ENCODE peak calls at places on chromosomes 3 and 15, in nine cellular contexts. P is CD4-positive, alpha-beta T cell; S is stomach; L is psoas muscle; X is upper lobe of right lung; E is mammary epithelial cell; B is BJ; F is cardiac fibroblast; I is upper lobe of left lung. V is an unnamed sample.

GRCh38 chr3:193788189-193788946 is 195.4 kb downstream of the OPA1 start:
- DNase-seq in P (no peak), S (peak; percentile 65), L (peak; percentile 75), X (no peak), E (no peak), B (no peak), F (peak; percentile 77), I (peak; percentile 70), V (peak; percentile 58)

GRCh38 chr3:196246612-196247308 is 30.4 kb downstream of the SLC51A start:
- DNase-seq in P (no peak), S (no peak), L (no peak), X (no peak), E (peak; percentile 92), B (peak; percentile 43), F (no peak), I (no peak), V (no peak)

GRCh38 chr3:175728566-175728965 is 869.4 kb downstream of the NAALADL2 start:
- DNase-seq in P (no peak), S (no peak), L (no peak), X (no peak), E (no peak), B (no peak), F (no peak), I (no peak), V (no peak)

GRCh38 chr3:46845860-46846623 is 17.2 kb downstream of the MYL3 start:
- DNase-seq in P (peak; percentile 65), S (peak; percentile 70), L (peak; percentile 84), X (peak; percentile 92), E (peak; percentile 18), B (peak; percentile 18), F (peak; percentile 69), I (peak; percentile 87), V (no peak)

GRCh38 chr15:95259513-95259912 is 1028.2 kb downstream of the MCTP2 start:
- DNase-seq in P (peak; percentile 23), S (peak; percentile 75), L (peak; percentile 57), X (no peak), E (peak; percentile 58), B (no peak), F (peak; percentile 90), I (peak; percentile 38), V (peak; percentile 64)

GRCh38 chr15:67135494-67135893 is 70.1 kb downstream of the SMAD3 start:
- DNase-seq in P (no peak), S (no peak), L (no peak), X (no peak), E (no peak), B (no peak), F (peak; percentile 56), I (peak; percentile 20), V (no peak)

GRCh38 chr15:57922780-57923179 is 142.7 kb downstream of the ALDH1A2 start:
- DNase-seq in P (no peak), S (peak; percentile 90), L (peak; percentile 56), X (peak; percentile 89), E (peak; percentile 45), B (no peak), F (peak; percentile 57), I (peak; percentile 91), V (no peak)

GRCh38 chr15:32919749-32920414 is 202.1 kb downstream of the GREM1 start:
- DNase-seq in P (no peak), S (no peak), L (no peak), X (no peak), E (no peak), B (peak; percentile 63), F (peak; percentile 94), I (no peak), V (no peak)

GRCh38 chr3:110246796-110247369 is 824.7 kb upstream of the NECTIN3 start:
- DNase-seq in P (no peak), S (no peak), L (no peak), X (no peak), E (no peak), B (no peak), F (no peak), I (no peak), V (no peak)

GRCh38 chr3:7282988-7283387 is 422.1 kb downstream of the GRM7 start:
- DNase-seq in P (no peak), S (no peak), L (no peak), X (no peak), E (no peak), B (no peak), F (no peak), I (no peak), V (no peak)

GRCh38 chr15:86235667-86236066 is 156.0 kb downstream of the AGBL1 start:
- DNase-seq in P (no peak), S (no peak), L (no peak), X (no peak), E (no peak), B (no peak), F (no peak), I (no peak), V (no peak)

GRCh38 chr15:75763137-75763611 is 50.5 kb upstream of the CSPG4 start:
- DNase-seq in P (no peak), S (no peak), L (no peak), X (no peak), E (no peak), B (no peak), F (no peak), I (no peak), V (no peak)

GRCh38 chr15:79933245-79933644 is 36.4 kb upstream of the MTHFS start:
- DNase-seq in P (no peak), S (no peak), L (no peak), X (no peak), E (no peak), B (no peak), F (peak; percentile 5), I (no peak), V (no peak)

GRCh38 chr3:138249636-138250035 is 62.5 kb downstream of the ARMC8 start:
- DNase-seq in P (no peak), S (no peak), L (no peak), X (no peak), E (no peak), B (peak; percentile 34), F (no peak), I (no peak), V (no peak)

GRCh38 chr3:76715426-76715825 is 324.5 kb upstream of the ROBO2 start:
- DNase-seq in P (no peak), S (no peak), L (no peak), X (no peak), E (no peak), B (no peak), F (no peak), I (no peak), V (no peak)

GRCh38 chr3:94619643-94620042 is 556.8 kb downstream of the NSUN3 start:
- DNase-seq in P (no peak), S (no peak), L (no peak), X (no peak), E (no peak), B (no peak), F (no peak), I (no peak), V (no peak)

GRCh38 chr3:85360742-85361387 is 402.1 kb downstream of the CADM2 start:
- DNase-seq in P (no peak), S (peak; percentile 37), L (no peak), X (no peak), E (peak; percentile 45), B (no peak), F (peak; percentile 3), I (peak; percentile 26), V (peak; percentile 36)
- TF ChIP-seq CTCF in P (no peak), S (no peak), L (peak; percentile 56), X (peak; percentile 44), E (peak; percentile 64), B (peak; percentile 24), F (peak; percentile 23), I (peak; percentile 33), V (peak; percentile 83)

GRCh38 chr3:38130219-38130618 is 6.7 kb downstream of the ACAA1 start:
- DNase-seq in P (no peak), S (no peak), L (no peak), X (no peak), E (no peak), B (no peak), F (no peak), I (no peak), V (no peak)

GRCh38 chr3:38133557-38134405 is 3.1 kb downstream of the ACAA1 start:
- DNase-seq in P (no peak), S (peak; percentile 42), L (no peak), X (peak; percentile 59), E (peak; percentile 37), B (no peak), F (no peak), I (peak; percentile 84), V (no peak)

GRCh38 chr3:38133209-38133556 is 3.7 kb downstream of the ACAA1 start:
- DNase-seq in P (no peak), S (no peak), L (no peak), X (no peak), E (no peak), B (no peak), F (no peak), I (no peak), V (no peak)

GRCh38 chr3:38130631-38131065 is 6.3 kb downstream of the ACAA1 start:
- DNase-seq in P (no peak), S (peak; percentile 23), L (no peak), X (no peak), E (no peak), B (no peak), F (no peak), I (no peak), V (no peak)

DNA sequence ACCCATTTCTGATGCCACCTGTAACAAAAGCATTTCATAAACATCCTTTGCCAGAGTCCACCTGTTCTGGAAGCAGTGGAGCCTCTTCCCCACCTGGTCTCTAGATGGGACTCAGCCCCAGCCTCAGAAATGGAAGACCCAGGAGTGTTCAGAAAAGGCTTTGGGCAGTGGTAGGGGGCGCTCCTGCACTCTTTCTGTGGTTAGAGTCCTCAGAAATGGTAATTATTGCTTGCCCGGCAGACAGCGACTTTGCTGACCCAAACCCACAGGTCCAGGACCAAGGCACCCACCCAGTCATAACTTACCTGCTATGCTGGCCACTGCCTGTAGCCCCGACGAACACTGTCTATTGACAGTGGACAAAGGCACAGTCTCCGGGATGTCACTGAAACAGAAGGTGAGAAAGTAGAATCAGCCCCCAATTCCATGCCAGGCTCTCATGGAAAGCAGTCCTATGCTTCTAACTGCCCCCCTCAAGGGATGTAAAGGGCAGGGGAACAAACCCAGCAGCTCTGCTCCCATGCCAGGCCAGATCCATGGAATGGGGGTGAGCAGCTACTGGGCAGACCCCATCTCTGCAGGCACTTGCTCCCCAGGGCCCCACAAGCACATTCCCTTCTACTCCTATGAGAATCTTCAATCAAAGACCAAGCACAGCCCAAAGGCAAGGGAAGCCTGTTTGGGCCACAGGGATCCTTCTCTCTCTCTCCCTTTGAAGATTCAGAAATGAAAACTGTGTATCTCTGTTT is 5.1 kb downstream of the ACAA1 start:
- DNase-seq in P (no peak), S (peak; percentile 25), L (no peak), X (peak; percentile 63), E (no peak), B (no peak), F (peak; percentile 56), I (no peak), V (peak; percentile 55)
- TF ChIP-seq CTCF in P (peak; percentile 28), S (no peak), L (peak; percentile 8), X (peak; percentile 30), E (no peak), B (peak; percentile 55), F (peak; percentile 74), I (no peak), V (peak; percentile 50)

GRCh38 chr3:167872941-167873340 is 137.4 kb downstream of the SERPINI1 start:
- DNase-seq in P (no peak), S (no peak), L (no peak), X (no peak), E (no peak), B (no peak), F (no peak), I (no peak), V (no peak)
- TF ChIP-seq CTCF in P (no peak), S (no peak), L (no peak), X (no peak), E (peak; percentile 24), B (no peak), F (peak; percentile 22), I (no peak), V (peak; percentile 46)

GRCh38 chr3:186849392-186849975 is 7.0 kb downstream of the ADIPOQ start:
- DNase-seq in P (no peak), S (no peak), L (no peak), X (no peak), E (peak; percentile 45), B (peak; percentile 4), F (peak; percentile 66), I (no peak), V (no peak)
- TF ChIP-seq CTCF in P (peak; percentile 75), S (no peak), L (peak; percentile 58), X (peak; percentile 49), E (peak; percentile 50), B (peak; percentile 28), F (peak; percentile 1), I (peak; percentile 61), V (peak; percentile 63)

V was measured in neural crest cell.